ENCODE peak calls at places on chromosomes 2 and 18, in five cellular contexts. One of them, this sample, is unnamed.
A peak's percentile ranks its signal among the peaks of the same experiment; 100 is the strongest.

GRCh38 chr2:219404954-219405353 is 13.2 kb upstream of the DES start:
- DNase-seq in left lobe of liver: no peak
- DNase-seq in AG09319: no peak
- DNase-seq in hepatic stellate cell: no peak
- DNase-seq in astrocyte of the spinal cord: no peak
- DNase-seq in this sample: no peak

GRCh38 chr2:196046123-196046917 is 22.3 kb downstream of the DNAH7 start:
- DNase-seq in left lobe of liver: no peak
- DNase-seq in AG09319: no peak
- DNase-seq in hepatic stellate cell: no peak
- DNase-seq in astrocyte of the spinal cord: no peak
- DNase-seq in this sample: no peak

GRCh38 chr18:26531600-26532150 is 16.7 kb downstream of the KCTD1 start:
- DNase-seq in left lobe of liver: no peak
- DNase-seq in AG09319: no peak
- DNase-seq in hepatic stellate cell: no peak
- DNase-seq in astrocyte of the spinal cord: no peak
- DNase-seq in this sample: no peak

GRCh38 chr18:62781262-62781661 is 65.9 kb downstream of the PHLPP1 start:
- DNase-seq in left lobe of liver: peak; percentile 53
- DNase-seq in AG09319: no peak
- DNase-seq in hepatic stellate cell: no peak
- DNase-seq in astrocyte of the spinal cord: no peak
- DNase-seq in this sample: no peak

GRCh38 chr18:9135081-9135911 is 1.3 kb upstream of the ANKRD12 start:
- DNase-seq in left lobe of liver: no peak
- DNase-seq in AG09319: no peak
- DNase-seq in hepatic stellate cell: no peak
- DNase-seq in astrocyte of the spinal cord: no peak
- DNase-seq in this sample: no peak

GRCh38 chr18:8830067-8831060 is 125.0 kb downstream of the MTCL1 start:
- DNase-seq in left lobe of liver: no peak
- DNase-seq in AG09319: no peak
- DNase-seq in hepatic stellate cell: no peak
- DNase-seq in astrocyte of the spinal cord: no peak
- DNase-seq in this sample: no peak

GRCh38 chr2:105804266-105804665 is 59.6 kb downstream of the NCK2 start:
- DNase-seq in left lobe of liver: no peak
- DNase-seq in AG09319: no peak
- DNase-seq in hepatic stellate cell: no peak
- DNase-seq in astrocyte of the spinal cord: peak; percentile 74
- DNase-seq in this sample: peak; percentile 95

GRCh38 chr18:41899535-41899934 is 55.5 kb upstream of the PIK3C3 start:
- DNase-seq in left lobe of liver: no peak
- DNase-seq in AG09319: no peak
- DNase-seq in hepatic stellate cell: no peak
- DNase-seq in astrocyte of the spinal cord: no peak
- DNase-seq in this sample: peak; percentile 4

GRCh38 chr2:26521054-26521912 is 43.4 kb upstream of the OTOF start:
- DNase-seq in left lobe of liver: no peak
- DNase-seq in AG09319: no peak
- DNase-seq in hepatic stellate cell: peak; percentile 40
- DNase-seq in astrocyte of the spinal cord: no peak
- DNase-seq in this sample: peak; percentile 43

GRCh38 chr2:113178069-113178468 is 4.3 kb downstream of the PSD4 start:
- DNase-seq in left lobe of liver: no peak
- DNase-seq in AG09319: no peak
- DNase-seq in hepatic stellate cell: no peak
- DNase-seq in astrocyte of the spinal cord: no peak
- DNase-seq in this sample: no peak

GRCh38 chr2:10407841-10408648 is 40.1 kb downstream of the ODC1 start:
- DNase-seq in left lobe of liver: peak; percentile 89
- DNase-seq in AG09319: peak; percentile 53
- DNase-seq in hepatic stellate cell: no peak
- DNase-seq in astrocyte of the spinal cord: peak; percentile 68
- DNase-seq in this sample: no peak

GRCh38 chr18:49839012-49839411 is 25.7 kb upstream of the ACAA2 start:
- DNase-seq in left lobe of liver: no peak
- DNase-seq in AG09319: no peak
- DNase-seq in hepatic stellate cell: no peak
- DNase-seq in astrocyte of the spinal cord: peak; percentile 70
- DNase-seq in this sample: no peak

GRCh38 chr2:171788316-171788993 is 101.2 kb downstream of the DYNC1I2 start:
- DNase-seq in left lobe of liver: no peak
- DNase-seq in AG09319: no peak
- DNase-seq in hepatic stellate cell: no peak
- DNase-seq in astrocyte of the spinal cord: no peak
- DNase-seq in this sample: no peak

GRCh38 chr18:10965104-10965503 is 184.3 kb downstream of the PIEZO2 start:
- DNase-seq in left lobe of liver: no peak
- DNase-seq in AG09319: no peak
- DNase-seq in hepatic stellate cell: no peak
- DNase-seq in astrocyte of the spinal cord: no peak
- DNase-seq in this sample: no peak

GRCh38 chr2:100670232-100670631 is 107.4 kb downstream of the PDCL3 start:
- DNase-seq in left lobe of liver: no peak
- DNase-seq in AG09319: no peak
- DNase-seq in hepatic stellate cell: no peak
- DNase-seq in astrocyte of the spinal cord: no peak
- DNase-seq in this sample: no peak

GRCh38 chr18:53380063-53380639 is 844.3 kb downstream of the MBD2 start:
- DNase-seq in left lobe of liver: no peak
- DNase-seq in AG09319: no peak
- DNase-seq in hepatic stellate cell: peak; percentile 2
- DNase-seq in astrocyte of the spinal cord: peak; percentile 64
- DNase-seq in this sample: peak; percentile 77

GRCh38 chr18:13216092-13216582 is 2.4 kb upstream of the LDLRAD4 start:
- DNase-seq in left lobe of liver: peak; percentile 93
- DNase-seq in AG09319: peak; percentile 27
- DNase-seq in hepatic stellate cell: peak; percentile 38
- DNase-seq in astrocyte of the spinal cord: peak; percentile 71
- DNase-seq in this sample: peak; percentile 73

GRCh38 chr2:127531133-127531709 is 4.3 kb upstream of the MYO7B start:
- DNase-seq in left lobe of liver: no peak
- DNase-seq in AG09319: no peak
- DNase-seq in hepatic stellate cell: peak; percentile 44
- DNase-seq in astrocyte of the spinal cord: no peak
- DNase-seq in this sample: no peak

GRCh38 chr2:43467889-43468288 is 127.9 kb downstream of the THADA start:
- DNase-seq in left lobe of liver: no peak
- DNase-seq in AG09319: no peak
- DNase-seq in hepatic stellate cell: no peak
- DNase-seq in astrocyte of the spinal cord: peak; percentile 48
- DNase-seq in this sample: no peak

GRCh38 chr18:47749195-47749973 is 181.1 kb downstream of the SMAD2 start:
- DNase-seq in left lobe of liver: peak; percentile 78
- DNase-seq in AG09319: peak; percentile 3
- DNase-seq in hepatic stellate cell: peak; percentile 79
- DNase-seq in astrocyte of the spinal cord: peak; percentile 50
- DNase-seq in this sample: peak; percentile 73

GRCh38 chr18:70333757-70334156 is 44.9 kb downstream of the SOCS6 start:
- DNase-seq in left lobe of liver: no peak
- DNase-seq in AG09319: peak; percentile 88
- DNase-seq in hepatic stellate cell: peak; percentile 72
- DNase-seq in astrocyte of the spinal cord: peak; percentile 95
- DNase-seq in this sample: no peak

GRCh38 chr2:59858540-59858939 is 694.9 kb downstream of the BCL11A start:
- DNase-seq in left lobe of liver: no peak
- DNase-seq in AG09319: no peak
- DNase-seq in hepatic stellate cell: no peak
- DNase-seq in astrocyte of the spinal cord: no peak
- DNase-seq in this sample: no peak

GRCh38 chr2:240933048-240933965 is 27.2 kb downstream of the CROCC2 start:
- DNase-seq in left lobe of liver: peak; percentile 42
- DNase-seq in AG09319: no peak
- DNase-seq in hepatic stellate cell: no peak
- DNase-seq in astrocyte of the spinal cord: no peak
- DNase-seq in this sample: no peak

GRCh38 chr2:62423883-62424458 is 82.0 kb downstream of the TMEM17 start:
- DNase-seq in left lobe of liver: no peak
- DNase-seq in AG09319: no peak
- DNase-seq in hepatic stellate cell: no peak
- DNase-seq in astrocyte of the spinal cord: no peak
- DNase-seq in this sample: no peak